ENCODE peak calls at places on chromosomes 16 and 17, in six cellular contexts. L is PC-9, N is pancreas, Z is IMR-90, R is stomach, S is psoas muscle. O is an unnamed sample.

GRCh38 chr16:25065899-25066298 is 45.6 kb upstream of the LCMT1 start:
- DNase-seq in L (no peak), N (no peak), Z (no peak), R (no peak), S (no peak), O (no peak)

GRCh38 chr16:62050793-62051192 is 14.6 kb upstream of the CDH8 start:
- DNase-seq in L (no peak), N (no peak), Z (no peak), R (no peak), S (no peak), O (no peak)

GRCh38 chr17:5583426-5584382 is 605 bp downstream of the NLRP1 start:
- DNase-seq in L (no peak), N (no peak), Z (peak), R (no peak), S (peak), O (no peak)

GRCh38 chr17:56867948-56868376 is 34.0 kb downstream of the DGKE start:
- DNase-seq in L (no peak), N (no peak), Z (peak), R (no peak), S (no peak), O (no peak)

GRCh38 chr16:49788505-49788904 is 67.4 kb downstream of the ZNF423 start:
- DNase-seq in L (no peak), N (no peak), Z (no peak), R (no peak), S (peak), O (no peak)

GRCh38 chr16:56641166-56641565 is 2.7 kb downstream of the MT1A start:
- DNase-seq in L (no peak), N (no peak), Z (no peak), R (no peak), S (no peak), O (no peak)

GRCh38 chr17:7740481-7741001 is 23.0 kb downstream of the DNAH2 start:
- DNase-seq in L (no peak), N (no peak), Z (no peak), R (no peak), S (peak), O (no peak)

GRCh38 chr16:56726926-56727325 is 3.0 kb upstream of the NUP93 start:
- DNase-seq in L (no peak), N (no peak), Z (no peak), R (no peak), S (no peak), O (no peak)

GRCh38 chr16:67652578-67653130 is 7.4 kb downstream of the ACD start:
- DNase-seq in L (no peak), N (no peak), Z (no peak), R (no peak), S (no peak), O (no peak)

GRCh38 chr17:18261146-18261515 is 669 bp downstream of the MIEF2 start:
- DNase-seq in L (peak), N (peak), Z (peak), R (peak), S (peak), O (peak)

GRCh38 chr17:35299108-35299507 is 56.2 kb downstream of the SLFN5 start:
- DNase-seq in L (peak), N (peak), Z (no peak), R (peak), S (no peak), O (no peak)

GRCh38 chr17:51078009-51078592 is 42.6 kb downstream of the SPAG9 start:
- DNase-seq in L (no peak), N (no peak), Z (no peak), R (no peak), S (peak), O (no peak)

GRCh38 chr16:70646260-70647241 is at the start of gene IL34:
- DNase-seq in L (no peak), N (no peak), Z (no peak), R (no peak), S (peak), O (peak)

GRCh38 chr16:88927010-88927409 is 50.0 kb downstream of the CBFA2T3 start:
- DNase-seq in L (peak), N (no peak), Z (no peak), R (no peak), S (no peak), O (no peak)

GRCh38 chr17:46890638-46891037 is 32.3 kb upstream of the GOSR2 start:
- DNase-seq in L (no peak), N (no peak), Z (no peak), R (no peak), S (peak), O (no peak)

GRCh38 chr17:41682611-41683010 is 6.1 kb upstream of the EIF1 start:
- DNase-seq in L (no peak), N (no peak), Z (no peak), R (no peak), S (peak), O (no peak)

GRCh38 chr16:12758670-12759558 is 44.8 kb downstream of the CPPED1 start:
- DNase-seq in L (no peak), N (no peak), Z (no peak), R (no peak), S (no peak), O (no peak)

GRCh38 chr17:676060-676745 is 38.4 kb downstream of the VPS53 start:
- DNase-seq in L (no peak), N (no peak), Z (peak), R (no peak), S (no peak), O (no peak)

GRCh38 chr17:81223758-81224122 is 975 bp upstream of the CEP131 start:
- DNase-seq in L (no peak), N (no peak), Z (no peak), R (no peak), S (no peak), O (no peak)

GRCh38 chr16:55467898-55468297 is 11.1 kb upstream of the MMP2 start:
- DNase-seq in L (no peak), N (no peak), Z (no peak), R (no peak), S (no peak), O (no peak)

GRCh38 chr16:24946155-24946554 is 69.0 kb downstream of the ARHGAP17 start:
- DNase-seq in L (no peak), N (no peak), Z (no peak), R (no peak), S (no peak), O (no peak)

GRCh38 chr16:11253009-11253994 is 2.7 kb downstream of the SOCS1 start:
- DNase-seq in L (no peak), N (no peak), Z (peak), R (no peak), S (no peak), O (no peak)

GRCh38 chr17:9991796-9992195 is 86.7 kb upstream of the RCVRN start:
- DNase-seq in L (no peak), N (no peak), Z (no peak), R (no peak), S (no peak), O (no peak)

GRCh38 chr16:72203401-72203800 is 31.4 kb upstream of the PMFBP1 start:
- DNase-seq in L (no peak), N (peak), Z (peak), R (no peak), S (no peak), O (no peak)

GRCh38 chr16:2497116-2497630 is 16.6 kb upstream of the ATP6V0C start:
- DNase-seq in L (peak), N (no peak), Z (no peak), R (no peak), S (peak), O (no peak)

GRCh38 chr16:2495041-2495440 is 18.7 kb upstream of the ATP6V0C start:
- DNase-seq in L (no peak), N (no peak), Z (no peak), R (no peak), S (no peak), O (no peak)

GRCh38 chr16:2497641-2498040 is 16.1 kb upstream of the ATP6V0C start:
- DNase-seq in L (no peak), N (no peak), Z (no peak), R (no peak), S (no peak), O (no peak)

GRCh38 chr16:2498085-2498484 is 15.7 kb upstream of the ATP6V0C start:
- DNase-seq in L (no peak), N (no peak), Z (no peak), R (no peak), S (no peak), O (no peak)

GRCh38 chr16:2496223-2497115 is 17.3 kb upstream of the ATP6V0C start:
- DNase-seq in L (no peak), N (no peak), Z (no peak), R (no peak), S (no peak), O (no peak)
- H3K27ac ChIP-seq in L (no peak), N (peak), Z (no peak), R (no peak), S (peak), O (no peak)

GRCh38 chr17:29613856-29614255 is 8.9 kb downstream of the CORO6 start:
- DNase-seq in L (no peak), N (no peak), Z (no peak), R (no peak), S (peak), O (no peak)
- H3K4me3 ChIP-seq in L (no peak), N (peak), Z (no peak), R (peak), S (peak), O (peak)

GRCh38 chr17:45237686-45238085 is 16.0 kb downstream of the FMNL1 start:
- DNase-seq in L (no peak), N (no peak), Z (no peak), R (no peak), S (no peak), O (no peak)

GRCh38 chr17:45238155-45238774 is 16.6 kb downstream of the FMNL1 start:
- DNase-seq in L (no peak), N (no peak), Z (no peak), R (no peak), S (no peak), O (no peak)

GRCh38 chr17:45234641-45235040 is 13.0 kb downstream of the FMNL1 start:
- DNase-seq in L (no peak), N (no peak), Z (no peak), R (no peak), S (no peak), O (no peak)

GRCh38 chr17:45235071-45236001 is 13.7 kb downstream of the FMNL1 start:
- DNase-seq in L (peak), N (no peak), Z (peak), R (peak), S (peak), O (peak)

GRCh38 chr17:45236002-45236606 is 14.4 kb downstream of the FMNL1 start:
- DNase-seq in L (no peak), N (no peak), Z (no peak), R (no peak), S (no peak), O (no peak)
- TF ChIP-seq CTCF in L (peak), N (peak), Z (no peak), R (no peak), S (no peak), O (peak)

DNA sequence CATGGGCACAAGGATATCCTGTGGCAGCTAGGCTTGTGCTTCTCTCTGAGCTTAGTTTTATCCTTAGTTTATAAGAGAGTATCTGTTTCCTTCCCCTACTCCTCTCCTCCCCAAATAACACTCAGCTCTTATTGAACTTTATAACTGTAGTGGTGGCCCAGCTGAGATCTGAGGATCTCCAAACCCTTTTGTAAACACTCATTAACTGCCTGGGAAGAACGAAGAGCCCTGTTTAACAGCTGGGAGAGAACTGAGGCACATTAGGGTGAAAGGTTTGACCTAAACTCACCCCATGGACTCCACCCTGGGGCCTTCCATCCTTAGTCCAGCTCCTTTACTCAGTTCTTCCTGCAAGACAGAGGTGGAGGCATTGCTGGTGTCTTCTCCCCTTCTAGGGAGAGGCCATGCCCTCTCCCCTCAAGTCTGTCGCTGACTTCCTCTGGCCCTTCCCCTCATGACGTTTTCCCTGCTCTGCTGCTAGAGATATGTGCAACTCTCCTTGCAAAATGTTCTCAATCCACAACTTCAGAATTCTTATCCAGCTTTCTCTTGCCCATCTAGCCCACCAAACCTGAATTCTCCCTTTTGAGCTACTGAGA is 1.2 kb upstream of the RARA start:
- DNase-seq in L (no peak), N (no peak), Z (no peak), R (no peak), S (no peak), O (no peak)
- H3K27ac ChIP-seq in L (no peak), N (no peak), Z (peak), R (peak), S (peak), O (no peak)

DNA sequence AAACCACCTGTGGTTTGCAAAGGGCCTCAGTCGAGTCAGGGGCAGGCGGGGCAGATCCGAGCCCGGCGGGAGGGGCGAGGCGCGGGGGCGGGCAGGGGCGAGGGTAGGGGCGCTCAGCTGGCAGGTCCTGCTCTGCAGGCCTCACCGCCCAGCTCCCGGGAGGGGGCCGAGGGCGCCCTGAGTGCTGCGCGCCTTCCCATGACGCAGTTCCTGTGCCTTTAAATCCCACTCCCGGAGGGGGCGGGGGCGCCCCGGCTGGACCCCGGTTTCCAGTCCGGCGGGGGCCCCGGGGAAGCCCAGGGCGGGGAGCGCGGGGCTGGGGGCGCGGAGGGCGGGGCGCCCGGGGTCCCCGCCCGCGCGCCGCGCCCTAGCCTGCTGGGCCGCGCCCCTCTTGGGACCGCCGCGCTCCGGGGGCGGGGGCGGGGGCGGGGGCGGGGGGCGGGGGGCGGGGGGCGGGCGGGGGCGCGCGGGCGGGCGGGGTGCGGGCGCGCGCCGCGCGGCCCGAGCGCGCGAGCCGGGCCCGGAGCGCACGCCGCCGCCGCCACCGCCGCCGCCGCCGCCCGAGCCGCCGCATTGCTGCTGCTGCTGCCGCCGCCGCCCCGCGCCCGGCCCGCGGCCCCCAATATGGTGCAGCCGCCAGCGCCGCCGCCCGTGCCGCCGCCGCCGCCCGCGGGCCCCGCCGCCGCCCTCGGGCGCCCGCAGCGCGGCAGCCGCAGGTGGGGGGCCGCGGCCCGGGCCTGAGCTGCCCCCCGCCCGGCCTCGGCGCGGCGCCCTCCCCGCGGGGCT is at the start of gene JPH3:
- DNase-seq in L (no peak), N (no peak), Z (no peak), R (no peak), S (no peak), O (no peak)
- H3K4me3 ChIP-seq in L (no peak), N (peak), Z (no peak), R (peak), S (peak), O (peak)

GRCh38 chr17:82645516-82645915 is 2.7 kb downstream of the WDR45B start:
- DNase-seq in L (no peak), N (no peak), Z (peak), R (no peak), S (no peak), O (no peak)

GRCh38 chr17:82649501-82650261 is 1.4 kb upstream of the WDR45B start:
- DNase-seq in L (no peak), N (peak), Z (no peak), R (no peak), S (no peak), O (no peak)

GRCh38 chr17:82648165-82648668 is at the start of gene WDR45B:
- DNase-seq in L (peak), N (peak), Z (peak), R (peak), S (peak), O (peak)

GRCh38 chr17:82648761-82649474 is 674 bp upstream of the WDR45B start:
- DNase-seq in L (peak), N (peak), Z (no peak), R (peak), S (peak), O (no peak)

GRCh38 chr17:82647593-82648164 is 565 bp downstream of the WDR45B start:
- DNase-seq in L (peak), N (peak), Z (no peak), R (peak), S (peak), O (no peak)
- TF ChIP-seq CTCF in L (no peak), N (no peak), Z (no peak), R (no peak), S (no peak), O (no peak)

DNA sequence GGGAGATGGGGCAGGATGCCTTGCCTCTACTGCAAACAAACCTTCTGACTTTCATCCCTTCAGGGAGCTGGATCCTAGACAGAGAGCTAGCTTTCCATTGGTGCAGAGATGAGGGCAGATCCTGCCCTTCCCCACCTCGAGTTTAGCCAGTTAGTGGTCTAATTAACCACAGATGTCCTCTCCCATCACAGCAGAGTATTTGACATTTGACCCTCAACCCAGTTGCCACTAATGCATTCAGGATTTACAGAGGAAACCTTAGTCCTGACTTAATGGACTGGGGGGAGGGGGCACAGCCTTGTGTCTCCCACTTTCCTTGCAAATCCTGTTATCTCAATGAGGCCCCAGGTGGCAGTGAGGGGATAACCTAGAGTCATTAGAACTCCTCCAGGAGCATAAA is 10.2 kb downstream of the PIP4K2B start:
- DNase-seq in L (no peak), N (no peak), Z (peak), R (no peak), S (no peak), O (no peak)
- H3K27ac ChIP-seq in L (no peak), N (no peak), Z (no peak), R (no peak), S (no peak), O (no peak)